ENCODE peak calls at places on chromosomes 4 and X, in four cellular contexts. One of them, this sample, is unnamed.

GRCh38 chr4:143095447-143095846 is 89.3 kb upstream of the USP38 start:
- DNase-seq in SK-N-SH: no peak
- DNase-seq in HCT116: no peak
- DNase-seq in neural progenitor cell: no peak
- DNase-seq in this sample: no peak

GRCh38 chr4:101252721-101253120 is 94.6 kb downstream of the PPP3CA start:
- DNase-seq in SK-N-SH: no peak
- DNase-seq in HCT116: no peak
- DNase-seq in neural progenitor cell: no peak
- DNase-seq in this sample: peak; percentile 39

GRCh38 chr4:6752486-6752829 is 30.1 kb upstream of the KIAA0232 start:
- DNase-seq in SK-N-SH: no peak
- DNase-seq in HCT116: no peak
- DNase-seq in neural progenitor cell: no peak
- DNase-seq in this sample: no peak

GRCh38 chr4:60485279-60485678 is 714.8 kb upstream of the ADGRL3 start:
- DNase-seq in SK-N-SH: no peak
- DNase-seq in HCT116: no peak
- DNase-seq in neural progenitor cell: no peak
- DNase-seq in this sample: no peak

GRCh38 chrX:25049347-25049746 is 33.6 kb upstream of the ARX start:
- DNase-seq in SK-N-SH: no peak
- DNase-seq in HCT116: no peak
- DNase-seq in neural progenitor cell: no peak
- DNase-seq in this sample: no peak

GRCh38 chrX:107508925-107509324 is 59.5 kb downstream of the FRMPD3 start:
- DNase-seq in SK-N-SH: no peak
- DNase-seq in HCT116: no peak
- DNase-seq in neural progenitor cell: no peak
- DNase-seq in this sample: no peak

GRCh38 chr4:13493793-13494192 is 9.7 kb upstream of the RAB28 start:
- DNase-seq in SK-N-SH: no peak
- DNase-seq in HCT116: no peak
- DNase-seq in neural progenitor cell: no peak
- DNase-seq in this sample: no peak

GRCh38 chr4:76198411-76199237 is 15.0 kb downstream of the SCARB2 start:
- DNase-seq in SK-N-SH: peak; percentile 61
- DNase-seq in HCT116: no peak
- DNase-seq in neural progenitor cell: peak; percentile 52
- DNase-seq in this sample: peak; percentile 87

GRCh38 chr4:156261230-156261629 is 307.6 kb upstream of the CTSO start:
- DNase-seq in SK-N-SH: no peak
- DNase-seq in HCT116: no peak
- DNase-seq in neural progenitor cell: no peak
- DNase-seq in this sample: no peak

GRCh38 chr4:157700898-157701694 is 471.7 kb downstream of the GASK1B start:
- DNase-seq in SK-N-SH: no peak
- DNase-seq in HCT116: no peak
- DNase-seq in neural progenitor cell: no peak
- DNase-seq in this sample: no peak

GRCh38 chrX:1394731-1395501 is 3.0 kb upstream of the SLC25A6 start:
- DNase-seq in SK-N-SH: no peak
- DNase-seq in HCT116: no peak
- DNase-seq in neural progenitor cell: no peak
- DNase-seq in this sample: peak; percentile 76

GRCh38 chr4:74499986-74500781 is 55.2 kb downstream of the AREG start:
- DNase-seq in SK-N-SH: no peak
- DNase-seq in HCT116: no peak
- DNase-seq in neural progenitor cell: no peak
- DNase-seq in this sample: peak; percentile 83

GRCh38 chrX:151416521-151417048 is 19.6 kb downstream of the VMA21 start:
- DNase-seq in SK-N-SH: no peak
- DNase-seq in HCT116: no peak
- DNase-seq in neural progenitor cell: no peak
- DNase-seq in this sample: no peak

GRCh38 chr4:139622856-139623255 is 42.8 kb upstream of the MGST2 start:
- DNase-seq in SK-N-SH: no peak
- DNase-seq in HCT116: no peak
- DNase-seq in neural progenitor cell: peak; percentile 38
- DNase-seq in this sample: no peak

GRCh38 chr4:79588679-79589078 is 180.7 kb upstream of the GK2 start:
- DNase-seq in SK-N-SH: no peak
- DNase-seq in HCT116: no peak
- DNase-seq in neural progenitor cell: no peak
- DNase-seq in this sample: peak; percentile 38

GRCh38 chrX:1589356-1590130 is 1.9 kb upstream of the AKAP17A start:
- DNase-seq in SK-N-SH: no peak
- DNase-seq in HCT116: no peak
- DNase-seq in neural progenitor cell: no peak
- DNase-seq in this sample: no peak

GRCh38 chrX:110146521-110146920 is 143.6 kb downstream of the TMEM164 start:
- DNase-seq in SK-N-SH: peak; percentile 55
- DNase-seq in HCT116: peak; percentile 8
- DNase-seq in neural progenitor cell: peak; percentile 64
- DNase-seq in this sample: peak; percentile 47

GRCh38 chr4:2886622-2887021 is 43.0 kb downstream of the ADD1 start:
- DNase-seq in SK-N-SH: peak; percentile 80
- DNase-seq in HCT116: no peak
- DNase-seq in neural progenitor cell: peak; percentile 25
- DNase-seq in this sample: no peak
- H2AFZ ChIP-seq in SK-N-SH: no peak overlapping the region
- H2AFZ ChIP-seq in HCT116: no peak overlapping the region
- H2AFZ ChIP-seq in neural progenitor cell: no peak overlapping the region
- H2AFZ ChIP-seq in this sample: no peak overlapping the region

DNA sequence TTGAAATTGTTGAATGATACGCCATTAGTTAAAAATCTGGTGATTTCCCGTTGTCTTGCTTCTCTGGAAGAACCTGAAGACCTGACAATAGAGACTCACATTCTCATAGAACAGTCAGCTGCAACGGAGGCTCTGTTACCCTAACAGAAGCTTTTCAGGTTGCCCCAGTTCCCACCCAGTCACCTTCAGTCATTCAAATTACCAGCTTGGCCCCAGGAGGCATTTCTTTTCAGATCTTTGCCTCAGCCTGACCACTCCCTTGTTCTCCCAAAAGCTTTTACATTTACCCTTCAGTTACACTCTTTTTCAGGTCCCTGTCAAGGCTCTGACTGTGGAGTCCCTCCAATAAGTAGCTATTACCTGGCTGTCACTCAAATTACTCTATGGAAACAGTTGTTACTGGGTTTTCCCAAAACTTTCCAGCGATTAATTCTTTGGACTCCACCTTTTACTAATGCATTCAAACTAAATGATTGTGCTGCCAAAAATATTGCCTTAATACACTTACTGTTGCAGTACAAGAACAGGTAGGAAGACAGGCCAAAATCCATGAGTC is 162.2 kb upstream of the FTHL17 start:
- DNase-seq in SK-N-SH: no peak
- DNase-seq in HCT116: no peak
- DNase-seq in neural progenitor cell: peak; percentile 55
- DNase-seq in this sample: no peak
- TF ChIP-seq EZH2phosphoT487 in SK-N-SH: no peak
- TF ChIP-seq EZH2phosphoT487 in HCT116: no peak
- TF ChIP-seq EZH2phosphoT487 in neural progenitor cell: no peak
- TF ChIP-seq EZH2phosphoT487 in this sample: no peak

GRCh38 chr4:112410804-112411203 is 105.2 kb downstream of the NEUROG2 start:
- DNase-seq in SK-N-SH: no peak
- DNase-seq in HCT116: no peak
- DNase-seq in neural progenitor cell: no peak
- DNase-seq in this sample: no peak

GRCh38 chr4:112421911-112422310 is 94.1 kb downstream of the NEUROG2 start:
- DNase-seq in SK-N-SH: no peak
- DNase-seq in HCT116: no peak
- DNase-seq in neural progenitor cell: no peak
- DNase-seq in this sample: no peak

GRCh38 chr4:112411781-112412281 is 104.1 kb downstream of the NEUROG2 start:
- DNase-seq in SK-N-SH: no peak
- DNase-seq in HCT116: no peak
- DNase-seq in neural progenitor cell: peak; percentile 65
- DNase-seq in this sample: no peak

GRCh38 chr4:112418092-112418491 is 97.9 kb downstream of the NEUROG2 start:
- DNase-seq in SK-N-SH: no peak
- DNase-seq in HCT116: no peak
- DNase-seq in neural progenitor cell: peak; percentile 60
- DNase-seq in this sample: no peak

GRCh38 chr4:112416464-112416863 is 99.5 kb downstream of the NEUROG2 start:
- DNase-seq in SK-N-SH: no peak
- DNase-seq in HCT116: no peak
- DNase-seq in neural progenitor cell: no peak
- DNase-seq in this sample: no peak
- H3K9ac ChIP-seq in SK-N-SH: no peak overlapping the region
- H3K9ac ChIP-seq in HCT116: no peak overlapping the region
- H3K9ac ChIP-seq in neural progenitor cell: no peak overlapping the region
- H3K9ac ChIP-seq in this sample: no peak overlapping the region

GRCh38 chrX:124346064-124346876 is at the start of gene SH2D1A:
- DNase-seq in SK-N-SH: no peak
- DNase-seq in HCT116: no peak
- DNase-seq in neural progenitor cell: no peak
- DNase-seq in this sample: peak; percentile 2
- H2AFZ ChIP-seq in SK-N-SH: no peak within 1 kb of the TSS
- H2AFZ ChIP-seq in HCT116: no peak within 1 kb of the TSS
- H2AFZ ChIP-seq in neural progenitor cell: no peak within 1 kb of the TSS
- H2AFZ ChIP-seq in this sample: no peak within 1 kb of the TSS